ENCODE peak calls at places on chromosomes 4 and X, in six cellular contexts. U, O, D, L, A and P are unnamed samples.

GRCh38 chr4:155758500-155759371 is at the start of gene GUCY1B1:
- DNase-seq in U (peak), O (peak), D (peak), L (peak), A (peak), P (no peak)

GRCh38 chrX:45479196-45479834 is 278.6 kb upstream of the DIPK2B start:
- DNase-seq in U (no peak), O (no peak), D (no peak), L (no peak), A (peak), P (no peak)

GRCh38 chr4:89258506-89258905 is 49.1 kb downstream of the GPRIN3 start:
- DNase-seq in U (no peak), O (no peak), D (no peak), L (no peak), A (no peak), P (no peak)

GRCh38 chr4:145154573-145154972 is 25.8 kb downstream of the OTUD4 start:
- DNase-seq in U (no peak), O (no peak), D (no peak), L (no peak), A (peak), P (no peak)

GRCh38 chr4:125833-126232 is 1.5 kb downstream of the ZNF718 start:
- DNase-seq in U (peak), O (no peak), D (no peak), L (no peak), A (no peak), P (no peak)

GRCh38 chrX:106718709-106719108 is 7.8 kb upstream of the RNF128 start:
- DNase-seq in U (no peak), O (no peak), D (no peak), L (no peak), A (no peak), P (no peak)

GRCh38 chr4:107619731-107620130 is 100.3 kb downstream of the PAPSS1 start:
- DNase-seq in U (no peak), O (no peak), D (no peak), L (no peak), A (no peak), P (no peak)

GRCh38 chr4:76955187-76955586 is 5.6 kb downstream of the SEPTIN11 start:
- DNase-seq in U (no peak), O (no peak), D (no peak), L (no peak), A (no peak), P (no peak)

GRCh38 chr4:89836897-89837384 is at the start of gene SNCA:
- DNase-seq in U (peak), O (no peak), D (peak), L (peak), A (peak), P (no peak)

GRCh38 chrX:7891928-7892327 is 35.3 kb downstream of the PNPLA4 start:
- DNase-seq in U (no peak), O (no peak), D (no peak), L (no peak), A (no peak), P (no peak)

GRCh38 chrX:131801066-131801465 is 222.0 kb upstream of the STK26 start:
- DNase-seq in U (no peak), O (no peak), D (no peak), L (no peak), A (no peak), P (no peak)

GRCh38 chrX:53374222-53374820 is 48.1 kb downstream of the SMC1A start:
- DNase-seq in U (no peak), O (no peak), D (no peak), L (no peak), A (no peak), P (no peak)

GRCh38 chr4:118954246-118954645 is 65.6 kb downstream of the SYNPO2 start:
- DNase-seq in U (peak), O (no peak), D (no peak), L (no peak), A (no peak), P (no peak)

GRCh38 chr4:155966171-155966570 is 12.5 kb upstream of the CTSO start:
- DNase-seq in U (no peak), O (no peak), D (no peak), L (no peak), A (no peak), P (no peak)

GRCh38 chr4:53531695-53532224 is 59.5 kb downstream of the LNX1 start:
- DNase-seq in U (no peak), O (no peak), D (no peak), L (no peak), A (no peak), P (no peak)

GRCh38 chr4:42865572-42866189 is 26.8 kb upstream of the GRXCR1 start:
- DNase-seq in U (peak), O (peak), D (no peak), L (peak), A (peak), P (peak)

GRCh38 chr4:174334628-174335027 is 50.9 kb downstream of the CEP44 start:
- DNase-seq in U (no peak), O (no peak), D (no peak), L (no peak), A (no peak), P (no peak)

GRCh38 chrX:15242899-15243555 is 26.9 kb downstream of the ASB9 start:
- DNase-seq in U (peak), O (no peak), D (no peak), L (no peak), A (peak), P (peak)

GRCh38 chr4:98851806-98852205 is 77.1 kb downstream of the EIF4E start:
- DNase-seq in U (peak), O (no peak), D (no peak), L (no peak), A (peak), P (no peak)

GRCh38 chrX:24965400-24965799 is 50.4 kb downstream of the ARX start:
- DNase-seq in U (no peak), O (no peak), D (no peak), L (no peak), A (no peak), P (no peak)

GRCh38 chrX:40173662-40174593 is 76.2 kb upstream of the BCOR start:
- DNase-seq in U (peak), O (no peak), D (no peak), L (peak), A (no peak), P (no peak)

GRCh38 chrX:50211510-50211909 is 6.9 kb downstream of the CCNB3 start:
- DNase-seq in U (peak), O (no peak), D (no peak), L (no peak), A (no peak), P (no peak)

GRCh38 chrX:124346064-124346876 is at the start of gene SH2D1A:
- DNase-seq in U (no peak), O (no peak), D (no peak), L (no peak), A (no peak), P (no peak)

GRCh38 chrX:65273152-65273551 is 261.4 kb downstream of the LAS1L start:
- DNase-seq in U (no peak), O (no peak), D (no peak), L (no peak), A (no peak), P (no peak)

GRCh38 chr4:86451560-86452322 is 91.9 kb upstream of the MAPK10 start:
- DNase-seq in U (no peak), O (no peak), D (no peak), L (no peak), A (no peak), P (no peak)

GRCh38 chr4:8580321-8581093 is at the start of gene GPR78:
- DNase-seq in U (peak), O (no peak), D (no peak), L (peak), A (peak), P (no peak)

GRCh38 chr4:165343353-165344191 is 16.1 kb downstream of the MSMO1 start:
- DNase-seq in U (no peak), O (no peak), D (no peak), L (no peak), A (no peak), P (no peak)

GRCh38 chr4:105666693-105667092 is 41.8 kb downstream of the INTS12 start:
- DNase-seq in U (peak), O (no peak), D (no peak), L (no peak), A (peak), P (peak)

GRCh38 chr4:74969507-74970474 is 36.9 kb downstream of the PARM1 start:
- DNase-seq in U (peak), O (no peak), D (no peak), L (no peak), A (no peak), P (no peak)

GRCh38 chrX:98028691-98029090 is 1145.0 kb downstream of the RPA4 start:
- DNase-seq in U (no peak), O (no peak), D (no peak), L (no peak), A (no peak), P (no peak)

GRCh38 chr4:105633241-105633640 is 75.2 kb downstream of the INTS12 start:
- DNase-seq in U (no peak), O (no peak), D (no peak), L (no peak), A (no peak), P (no peak)

GRCh38 chr4:13980317-13980716 is 352.8 kb upstream of the BOD1L1 start:
- DNase-seq in U (no peak), O (no peak), D (no peak), L (no peak), A (no peak), P (no peak)

GRCh38 chr4:108512615-108513505 is 107.5 kb upstream of the RPL34 start:
- DNase-seq in U (peak), O (no peak), D (no peak), L (no peak), A (peak), P (no peak)

GRCh38 chrX:150731795-150732194 is 38.6 kb downstream of the MTMR1 start:
- DNase-seq in U (peak), O (no peak), D (no peak), L (no peak), A (no peak), P (no peak)

GRCh38 chr4:17770845-17771244 is 10.6 kb downstream of the FAM184B start:
- DNase-seq in U (no peak), O (no peak), D (no peak), L (no peak), A (no peak), P (no peak)

GRCh38 chr4:45078201-45078600 is 351.8 kb upstream of the GNPDA2 start:
- DNase-seq in U (no peak), O (no peak), D (no peak), L (no peak), A (no peak), P (no peak)

GRCh38 chrX:38726596-38726995 is 74.7 kb upstream of the MID1IP1 start:
- DNase-seq in U (no peak), O (no peak), D (no peak), L (no peak), A (no peak), P (peak)

GRCh38 chrX:116111934-116112595 is 58.5 kb upstream of the AGTR2 start:
- DNase-seq in U (no peak), O (no peak), D (no peak), L (no peak), A (no peak), P (no peak)